ENCODE peak calls at places on chromosomes 6 and 20, in eight cellular contexts. One of them, this sample, is unnamed.

GRCh38 chr20:4083103-4083864 is 67.9 kb upstream of the RNF24 start:
- DNase-seq in stimulated activated CD4-positive, alpha-beta T cell treated with anti-CD3 and anti-CD28 coated beads, Interleukin-2, amount 100 ng/mL, for 24 hours: no peak
- DNase-seq in Calu3: no peak
- DNase-seq in T-helper 22 cell: no peak
- DNase-seq in neural progenitor cell: no peak
- DNase-seq in GM12865: no peak
- DNase-seq in tibial artery: no peak
- DNase-seq in ACHN: no peak
- DNase-seq in this sample: no peak

GRCh38 chr6:37134622-37135191 is 35.2 kb upstream of the PIM1 start:
- DNase-seq in stimulated activated CD4-positive, alpha-beta T cell treated with anti-CD3 and anti-CD28 coated beads, Interleukin-2, amount 100 ng/mL, for 24 hours: no peak
- DNase-seq in Calu3: peak
- DNase-seq in tibial artery: peak
- DNase-seq in ACHN: peak
- DNase-seq in T-helper 22 cell: peak
- DNase-seq in GM12865: no peak
- DNase-seq in neural progenitor cell: no peak
- DNase-seq in this sample: peak

GRCh38 chr6:122530440-122531046 is 58.9 kb upstream of the SERINC1 start:
- DNase-seq in stimulated activated CD4-positive, alpha-beta T cell treated with anti-CD3 and anti-CD28 coated beads, Interleukin-2, amount 100 ng/mL, for 24 hours: peak
- DNase-seq in Calu3: peak
- DNase-seq in T-helper 22 cell: no peak
- DNase-seq in ACHN: peak
- DNase-seq in tibial artery: no peak
- DNase-seq in GM12865: peak
- DNase-seq in neural progenitor cell: peak
- DNase-seq in this sample: no peak

GRCh38 chr6:15523679-15524630 is 138.9 kb downstream of the DTNBP1 start:
- DNase-seq in ACHN: no peak
- DNase-seq in GM12865: no peak
- DNase-seq in Calu3: no peak
- DNase-seq in T-helper 22 cell: no peak
- DNase-seq in tibial artery: no peak
- DNase-seq in neural progenitor cell: no peak
- DNase-seq in stimulated activated CD4-positive, alpha-beta T cell treated with anti-CD3 and anti-CD28 coated beads, Interleukin-2, amount 100 ng/mL, for 24 hours: no peak
- DNase-seq in this sample: no peak

GRCh38 chr6:43951063-43951755 is 176.0 kb downstream of the MRPL14 start:
- DNase-seq in ACHN: peak
- DNase-seq in neural progenitor cell: peak
- DNase-seq in GM12865: peak
- DNase-seq in stimulated activated CD4-positive, alpha-beta T cell treated with anti-CD3 and anti-CD28 coated beads, Interleukin-2, amount 100 ng/mL, for 24 hours: no peak
- DNase-seq in Calu3: peak
- DNase-seq in T-helper 22 cell: no peak
- DNase-seq in tibial artery: peak
- DNase-seq in this sample: peak

GRCh38 chr20:4108495-4109306 is 93.3 kb upstream of the RNF24 start:
- DNase-seq in neural progenitor cell: peak
- DNase-seq in stimulated activated CD4-positive, alpha-beta T cell treated with anti-CD3 and anti-CD28 coated beads, Interleukin-2, amount 100 ng/mL, for 24 hours: peak
- DNase-seq in GM12865: peak
- DNase-seq in T-helper 22 cell: peak
- DNase-seq in Calu3: peak
- DNase-seq in ACHN: peak
- DNase-seq in tibial artery: peak
- DNase-seq in this sample: peak

GRCh38 chr20:54284928-54285704 is 77.2 kb downstream of the PFDN4 start:
- DNase-seq in GM12865: no peak
- DNase-seq in Calu3: no peak
- DNase-seq in ACHN: no peak
- DNase-seq in neural progenitor cell: no peak
- DNase-seq in stimulated activated CD4-positive, alpha-beta T cell treated with anti-CD3 and anti-CD28 coated beads, Interleukin-2, amount 100 ng/mL, for 24 hours: peak
- DNase-seq in tibial artery: no peak
- DNase-seq in T-helper 22 cell: no peak
- DNase-seq in this sample: no peak

GRCh38 chr6:34447915-34448314 is 18.0 kb upstream of the PACSIN1 start:
- DNase-seq in stimulated activated CD4-positive, alpha-beta T cell treated with anti-CD3 and anti-CD28 coated beads, Interleukin-2, amount 100 ng/mL, for 24 hours: no peak
- DNase-seq in tibial artery: no peak
- DNase-seq in T-helper 22 cell: no peak
- DNase-seq in Calu3: no peak
- DNase-seq in GM12865: no peak
- DNase-seq in neural progenitor cell: no peak
- DNase-seq in ACHN: no peak
- DNase-seq in this sample: no peak

GRCh38 chr20:31689141-31689540 is 33.5 kb downstream of the BCL2L1 start:
- DNase-seq in T-helper 22 cell: no peak
- DNase-seq in ACHN: no peak
- DNase-seq in Calu3: no peak
- DNase-seq in GM12865: no peak
- DNase-seq in tibial artery: no peak
- DNase-seq in stimulated activated CD4-positive, alpha-beta T cell treated with anti-CD3 and anti-CD28 coated beads, Interleukin-2, amount 100 ng/mL, for 24 hours: no peak
- DNase-seq in neural progenitor cell: no peak
- DNase-seq in this sample: no peak

GRCh38 chr20:48791014-48791413 is 36.8 kb downstream of the PREX1 start:
- DNase-seq in GM12865: peak
- DNase-seq in Calu3: no peak
- DNase-seq in stimulated activated CD4-positive, alpha-beta T cell treated with anti-CD3 and anti-CD28 coated beads, Interleukin-2, amount 100 ng/mL, for 24 hours: no peak
- DNase-seq in neural progenitor cell: no peak
- DNase-seq in ACHN: no peak
- DNase-seq in T-helper 22 cell: no peak
- DNase-seq in tibial artery: no peak
- DNase-seq in this sample: no peak

GRCh38 chr20:24637941-24638340 is 168.5 kb downstream of the SYNDIG1 start:
- DNase-seq in ACHN: no peak
- DNase-seq in neural progenitor cell: no peak
- DNase-seq in T-helper 22 cell: no peak
- DNase-seq in GM12865: no peak
- DNase-seq in Calu3: no peak
- DNase-seq in stimulated activated CD4-positive, alpha-beta T cell treated with anti-CD3 and anti-CD28 coated beads, Interleukin-2, amount 100 ng/mL, for 24 hours: no peak
- DNase-seq in tibial artery: no peak
- DNase-seq in this sample: no peak

GRCh38 chr6:90285611-90286381 is 10.8 kb downstream of the BACH2 start:
- DNase-seq in GM12865: peak
- DNase-seq in tibial artery: peak
- DNase-seq in stimulated activated CD4-positive, alpha-beta T cell treated with anti-CD3 and anti-CD28 coated beads, Interleukin-2, amount 100 ng/mL, for 24 hours: peak
- DNase-seq in Calu3: peak
- DNase-seq in T-helper 22 cell: no peak
- DNase-seq in neural progenitor cell: peak
- DNase-seq in ACHN: peak
- DNase-seq in this sample: peak

GRCh38 chr6:98944598-98945011 is 3.1 kb downstream of the FBXL4 start:
- DNase-seq in ACHN: no peak
- DNase-seq in Calu3: no peak
- DNase-seq in tibial artery: no peak
- DNase-seq in neural progenitor cell: no peak
- DNase-seq in T-helper 22 cell: no peak
- DNase-seq in GM12865: no peak
- DNase-seq in stimulated activated CD4-positive, alpha-beta T cell treated with anti-CD3 and anti-CD28 coated beads, Interleukin-2, amount 100 ng/mL, for 24 hours: no peak
- DNase-seq in this sample: no peak

GRCh38 chr6:87183687-87184086 is 28.3 kb downstream of the ZNF292 start:
- DNase-seq in GM12865: peak
- DNase-seq in tibial artery: no peak
- DNase-seq in T-helper 22 cell: no peak
- DNase-seq in neural progenitor cell: no peak
- DNase-seq in Calu3: no peak
- DNase-seq in stimulated activated CD4-positive, alpha-beta T cell treated with anti-CD3 and anti-CD28 coated beads, Interleukin-2, amount 100 ng/mL, for 24 hours: no peak
- DNase-seq in ACHN: no peak
- DNase-seq in this sample: no peak

GRCh38 chr6:73857341-73857890 is 161.4 kb downstream of the CD109 start:
- DNase-seq in T-helper 22 cell: no peak
- DNase-seq in stimulated activated CD4-positive, alpha-beta T cell treated with anti-CD3 and anti-CD28 coated beads, Interleukin-2, amount 100 ng/mL, for 24 hours: no peak
- DNase-seq in tibial artery: no peak
- DNase-seq in Calu3: no peak
- DNase-seq in GM12865: no peak
- DNase-seq in neural progenitor cell: no peak
- DNase-seq in ACHN: no peak
- DNase-seq in this sample: no peak